ENCODE peak calls at places on chromosomes 11 and 22, in six cellular contexts. E, Y, Q, F, W and K are unnamed samples.

GRCh38 chr11:69772646-69773045 is 2.5 kb downstream of the FGF4 start:
- ATAC-seq in E (no peak), Y (no peak), Q (no peak), F (no peak), W (no peak), K (no peak)

GRCh38 chr11:2143652-2144548 is 4.7 kb upstream of the IGF2 start:
- ATAC-seq in E (peak; percentile 48), Y (peak; percentile 46), Q (peak; percentile 30), F (no peak), W (peak; percentile 47), K (no peak)

GRCh38 chr11:78645226-78646202 is 70.8 kb upstream of the NARS2 start:
- ATAC-seq in E (peak; percentile 92), Y (peak; percentile 83), Q (peak; percentile 75), F (peak; percentile 94), W (peak; percentile 84), K (peak; percentile 86)

GRCh38 chr11:126063510-126063858 is 818 bp upstream of the CDON start:
- ATAC-seq in E (peak; percentile 18), Y (no peak), Q (no peak), F (no peak), W (peak; percentile 2), K (no peak)

GRCh38 chr11:469684-470667 is 19.9 kb downstream of the PTDSS2 start:
- ATAC-seq in E (peak; percentile 88), Y (peak; percentile 51), Q (peak; percentile 59), F (peak; percentile 76), W (no peak), K (peak; percentile 29)

GRCh38 chr11:16911658-16912057 is 102.6 kb downstream of the PLEKHA7 start:
- ATAC-seq in E (no peak), Y (no peak), Q (no peak), F (no peak), W (no peak), K (no peak)

GRCh38 chr11:114821626-114822025 is 143.3 kb downstream of the NXPE2 start:
- ATAC-seq in E (no peak), Y (no peak), Q (peak; percentile 25), F (no peak), W (no peak), K (no peak)

GRCh38 chr11:78112588-78113275 is 26.7 kb downstream of the ALG8 start:
- ATAC-seq in E (no peak), Y (no peak), Q (no peak), F (no peak), W (no peak), K (no peak)

GRCh38 chr11:80603472-80603871 is 1162.6 kb upstream of the TENM4 start:
- ATAC-seq in E (no peak), Y (no peak), Q (no peak), F (no peak), W (no peak), K (no peak)

GRCh38 chr11:69718147-69718546 is 14.3 kb upstream of the FGF19 start:
- ATAC-seq in E (peak; percentile 85), Y (peak; percentile 68), Q (no peak), F (peak; percentile 53), W (peak; percentile 83), K (no peak)

GRCh38 chr22:21832291-21833290 is 34.9 kb downstream of the MAPK1 start:
- ATAC-seq in E (no peak), Y (peak; percentile 44), Q (no peak), F (peak; percentile 62), W (no peak), K (no peak)

GRCh38 chr11:4546876-4547275 is 1.9 kb downstream of the OR52M1 start:
- ATAC-seq in E (peak; percentile 39), Y (no peak), Q (no peak), F (no peak), W (no peak), K (no peak)

GRCh38 chr11:73200256-73200655 is 17.8 kb upstream of the P2RY2 start:
- ATAC-seq in E (no peak), Y (peak; percentile 33), Q (no peak), F (no peak), W (no peak), K (peak; percentile 41)

GRCh38 chr11:61602775-61603569 is 22.1 kb upstream of the SYT7 start:
- ATAC-seq in E (no peak), Y (peak; percentile 83), Q (peak; percentile 94), F (peak; percentile 89), W (peak; percentile 85), K (peak; percentile 92)

GRCh38 chr22:49403102-49403501 is 424.6 kb downstream of the BRD1 start:
- ATAC-seq in E (no peak), Y (no peak), Q (no peak), F (no peak), W (no peak), K (no peak)

GRCh38 chr11:94661444-94661843 is 94.3 kb downstream of the PIWIL4 start:
- ATAC-seq in E (no peak), Y (no peak), Q (no peak), F (no peak), W (no peak), K (no peak)

GRCh38 chr11:43497144-43497543 is 138.4 kb downstream of the TTC17 start:
- ATAC-seq in E (peak; percentile 39), Y (no peak), Q (peak; percentile 29), F (no peak), W (no peak), K (peak; percentile 36)